ENCODE peak calls at places on chromosomes 4 and X, in four cellular contexts. X is GM12878, K is PC-3, B is fibroblast of lung. O is an unnamed sample.

GRCh38 chrX:47216393-47216925 is 2.0 kb upstream of the CDK16 start:
- DNase-seq in B (peak; percentile 23), K (no peak), X (no peak), O (no peak)

GRCh38 chr4:30770049-30770549 is 49.9 kb downstream of the PCDH7 start:
- DNase-seq in B (peak; percentile 85), X (no peak), K (peak; percentile 73), O (no peak)

GRCh38 chr4:185143596-185143969 is 517 bp downstream of the SLC25A4 start:
- DNase-seq in X (no peak), B (peak; percentile 38), K (peak; percentile 44), O (no peak)

GRCh38 chr4:1348746-1349145 is 1.7 kb downstream of the UVSSA start:
- DNase-seq in K (no peak), X (no peak), B (no peak), O (no peak)

GRCh38 chr4:14783011-14783877 is 219.0 kb upstream of the CPEB2 start:
- DNase-seq in K (peak; percentile 89), B (peak; percentile 63), X (peak; percentile 48), O (no peak)

GRCh38 chrX:132488092-132488749 is 617 bp downstream of the MBNL3 start:
- DNase-seq in X (no peak), K (peak; percentile 41), B (peak; percentile 19), O (no peak)

GRCh38 chr4:158890294-158890693 is 121.5 kb downstream of the FNIP2 start:
- DNase-seq in X (no peak), K (no peak), B (no peak), O (no peak)

GRCh38 chr4:182556576-182556975 is 313.4 kb downstream of the TENM3 start:
- DNase-seq in B (peak; percentile 88), X (no peak), K (no peak), O (no peak)

GRCh38 chr4:34108456-34108855 is 2135.9 kb downstream of the ARAP2 start:
- DNase-seq in B (peak; percentile 60), K (no peak), X (no peak), O (no peak)

GRCh38 chr4:41179086-41179374 is 35.3 kb downstream of the APBB2 start:
- DNase-seq in K (no peak), X (no peak), B (no peak), O (no peak)

GRCh38 chr4:88107406-88108107 is 50.9 kb downstream of the ABCG2 start:
- DNase-seq in X (no peak), K (peak; percentile 16), B (peak; percentile 7), O (no peak)

GRCh38 chr4:94517492-94517891 is 65.8 kb downstream of the PDLIM5 start:
- DNase-seq in K (no peak), X (no peak), B (no peak), O (no peak)

GRCh38 chr4:76955187-76955586 is 5.6 kb downstream of the SEPTIN11 start:
- DNase-seq in K (no peak), X (no peak), B (peak; percentile 61), O (no peak)

GRCh38 chrX:121635141-121635540 is 587.7 kb downstream of the GLUD2 start:
- DNase-seq in K (peak; percentile 5), B (peak; percentile 62), X (no peak), O (no peak)

GRCh38 chr4:70313736-70314135 is 21.0 kb upstream of the CABS1 start:
- DNase-seq in B (no peak), K (no peak), X (no peak), O (no peak)

GRCh38 chrX:152614786-152615185 is 22.9 kb upstream of the GABRQ start:
- DNase-seq in X (no peak), B (no peak), K (no peak), O (no peak)

GRCh38 chr4:3494501-3494900 is 31.4 kb downstream of the DOK7 start:
- DNase-seq in K (no peak), B (no peak), X (no peak), O (no peak)

GRCh38 chr4:173448919-173449641 is 50.2 kb upstream of the SCRG1 start:
- DNase-seq in K (no peak), B (no peak), X (no peak), O (peak; percentile 53)

GRCh38 chr4:150942539-150942938 is 72.5 kb downstream of the LRBA start:
- DNase-seq in K (no peak), X (no peak), B (peak; percentile 20), O (no peak)

GRCh38 chr4:99710020-99710419 is 52.4 kb upstream of the C4orf54 start:
- DNase-seq in X (no peak), B (no peak), K (peak; percentile 31), O (no peak)

GRCh38 chrX:46991664-46992063 is 79.4 kb downstream of the JADE3 start:
- DNase-seq in X (no peak), B (no peak), K (no peak), O (peak; percentile 42)

GRCh38 chrX:52346462-52347165 is 22.2 kb upstream of the XAGE2 start:
- DNase-seq in K (peak; percentile 84), X (no peak), B (peak; percentile 4), O (no peak)

GRCh38 chrX:141133272-141133671 is 43.7 kb downstream of the LDOC1 start:
- DNase-seq in X (no peak), K (peak; percentile 87), B (no peak), O (no peak)

GRCh38 chr4:146132445-146132844 is 43.1 kb upstream of the LSM6 start:
- DNase-seq in B (no peak), X (peak; percentile 70), K (no peak), O (no peak)

GRCh38 chrX:111445485-111445884 is 33.5 kb upstream of the DCX start:
- DNase-seq in K (peak; percentile 62), X (no peak), B (peak; percentile 34), O (no peak)

GRCh38 chr4:103634236-103634635 is 85.5 kb downstream of the TACR3 start:
- DNase-seq in K (peak; percentile 7), B (no peak), X (no peak), O (no peak)

GRCh38 chrX:120147537-120147936 is 10.9 kb upstream of the RHOXF2 start:
- DNase-seq in K (no peak), B (no peak), X (no peak), O (peak; percentile 61)

GRCh38 chr4:105709081-105709450 is 482 bp downstream of the GSTCD start:
- DNase-seq in K (peak; percentile 8), B (peak; percentile 21), X (no peak), O (no peak)

GRCh38 chrX:96436105-96436504 is 248.5 kb upstream of the DIAPH2 start:
- DNase-seq in X (no peak), K (peak; percentile 35), B (peak; percentile 70), O (no peak)

GRCh38 chrX:154428176-154429171 is at the start of gene ATP6AP1:
- DNase-seq in X (peak; percentile 73), K (peak; percentile 94), B (peak; percentile 95), O (peak; percentile 94)
- H3K9ac ChIP-seq in X (peak within 1 kb of the TSS; percentile 24), K (peak within 1 kb of the TSS; percentile 82), B (peak within 1 kb of the TSS; percentile 57), O (no peak within 1 kb of the TSS)

DNA sequence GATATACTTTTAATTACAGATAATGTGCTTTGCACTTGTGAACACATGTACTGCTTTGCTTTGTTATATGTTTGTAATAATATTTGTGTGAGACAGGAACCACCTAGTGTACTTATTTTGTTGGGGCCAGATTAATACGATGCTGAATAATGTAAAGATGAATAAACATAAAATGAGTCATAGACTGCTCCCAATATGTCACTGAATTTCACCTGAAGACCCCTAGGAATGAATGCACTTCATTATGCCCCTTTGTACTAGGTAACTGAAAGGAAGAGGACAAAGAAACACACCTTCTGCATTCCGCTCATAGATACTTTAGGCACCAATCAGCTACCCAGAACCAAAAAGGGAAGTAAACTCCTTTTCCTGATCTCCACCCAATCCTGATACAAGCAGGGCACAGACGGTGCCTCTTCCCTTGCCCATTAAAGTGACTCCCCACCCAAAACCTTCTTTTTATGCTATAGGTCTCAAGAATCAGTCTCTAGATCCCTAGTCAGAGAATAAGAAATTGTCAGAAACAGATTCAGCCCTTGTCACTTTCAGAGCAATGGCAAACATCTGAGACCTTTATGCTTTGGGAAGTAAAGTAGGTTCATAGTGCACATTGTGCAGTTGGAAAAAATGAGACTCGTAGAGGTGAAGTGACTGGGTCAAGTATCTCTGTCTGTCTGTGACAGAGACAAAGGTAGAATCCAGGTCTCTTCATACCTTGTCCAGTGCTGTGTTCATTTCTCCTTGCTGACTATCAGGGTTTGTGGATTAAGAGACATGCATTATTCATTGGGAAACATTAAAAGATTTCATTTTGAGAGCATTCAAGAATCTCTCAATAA is 2.3 kb downstream of the GPR174 start:
- DNase-seq in B (no peak), X (peak; percentile 45), K (no peak), O (no peak)
- H3K27ac ChIP-seq in B (no peak overlapping the region), X (peak overlapping the region; percentile 73), K (no peak overlapping the region), O (no peak overlapping the region)

GRCh38 chrX:102155806-102156179 is at the start of gene BEX5:
- DNase-seq in X (no peak), K (peak; percentile 28), B (no peak), O (peak; percentile 88)
- H3K9ac ChIP-seq in X (peak within 1 kb of the TSS; percentile 44), K (no peak within 1 kb of the TSS), B (no peak within 1 kb of the TSS), O (no peak within 1 kb of the TSS)

GRCh38 chrX:34658316-34658715 is 1.2 kb upstream of the TMEM47 start:
- DNase-seq in B (peak; percentile 7), K (no peak), X (no peak), O (no peak)

GRCh38 chrX:34655496-34656258 is 1.4 kb downstream of the TMEM47 start:
- DNase-seq in X (no peak), B (peak; percentile 62), K (no peak), O (peak; percentile 57)

GRCh38 chrX:34656842-34657780 is at the start of gene TMEM47:
- DNase-seq in K (peak; percentile 73), X (no peak), B (peak; percentile 72), O (peak; percentile 97)

GRCh38 chrX:34654939-34655338 is 2.1 kb downstream of the TMEM47 start:
- DNase-seq in K (no peak), X (no peak), B (peak; percentile 20), O (no peak)

DNA sequence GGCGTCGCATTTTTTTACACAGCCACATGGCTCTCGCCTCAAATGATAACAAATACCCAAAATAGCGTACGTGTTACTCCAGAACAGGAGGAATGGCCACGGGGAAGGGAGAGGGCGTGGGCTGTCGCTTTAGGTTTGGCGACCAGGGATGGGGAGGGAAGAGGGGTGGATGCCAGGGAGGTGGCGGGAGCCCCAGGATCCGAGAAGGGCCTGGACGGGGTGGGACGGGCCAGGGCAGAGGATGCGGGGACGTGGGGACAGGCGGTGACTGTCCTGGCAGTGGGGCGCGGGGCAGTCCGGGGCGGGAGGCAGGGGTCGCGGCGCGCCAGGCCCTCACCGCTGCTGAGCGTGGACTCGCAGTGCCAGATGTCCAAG is 631 bp downstream of the TMEM47 start:
- DNase-seq in K (no peak), X (no peak), B (no peak), O (peak; percentile 71)
- H3K27ac ChIP-seq in K (no peak overlapping the region), X (no peak overlapping the region), B (peak overlapping the region; percentile 67), O (peak overlapping the region; percentile 90)

GRCh38 chr4:119314356-119314755 is 7.6 kb downstream of the FABP2 start:
- DNase-seq in X (no peak), B (peak; percentile 37), K (peak; percentile 59), O (peak; percentile 56)
- H3K9ac ChIP-seq in X (no peak overlapping the region), B (no peak overlapping the region), K (no peak overlapping the region), O (no peak overlapping the region)

DNA sequence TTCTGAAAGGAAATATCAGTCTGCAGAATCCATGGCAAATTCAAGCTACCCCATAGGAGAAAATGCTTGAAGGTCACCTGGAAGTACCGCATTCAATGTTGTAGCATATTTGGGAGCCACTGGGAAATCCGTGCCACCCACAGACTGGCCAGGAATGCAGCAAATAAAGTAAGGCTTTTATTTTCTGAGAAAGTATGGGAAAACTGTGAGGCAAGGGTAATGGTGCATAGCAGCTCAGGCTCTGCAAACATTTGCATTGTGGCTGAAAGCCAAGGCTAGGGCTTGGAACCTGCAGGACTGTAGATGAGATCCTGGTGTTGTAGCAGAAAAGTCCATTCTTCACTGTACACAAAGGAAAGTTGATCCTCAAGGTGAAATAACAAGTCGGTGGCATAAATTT is 450.9 kb upstream of the NR3C2 start:
- DNase-seq in B (no peak), X (no peak), K (no peak), O (no peak)
- H3K27ac ChIP-seq in B (no peak overlapping the region), X (no peak overlapping the region), K (no peak overlapping the region), O (no peak overlapping the region)